ENCODE peak calls at places on chromosomes 4 and X, in four cellular contexts. S is GM23338, K is AG10803, E is ascending aorta. N is an unnamed sample.

GRCh38 chr4:83582289-83582756 is 46.4 kb downstream of the GPAT3 start:
- DNase-seq in E (no peak), K (peak), S (no peak), N (peak)

GRCh38 chr4:152106781-152107321 is 346.0 kb upstream of the GATB start:
- DNase-seq in E (no peak), S (no peak), K (no peak), N (no peak)

GRCh38 chr4:111632752-111633151 is 512.5 kb upstream of the FAM241A start:
- DNase-seq in S (no peak), K (peak), E (no peak), N (peak)

GRCh38 chrX:39772057-39772832 is 325.5 kb downstream of the BCOR start:
- DNase-seq in K (no peak), E (no peak), S (peak), N (no peak)

GRCh38 chrX:68721546-68721945 is 74.1 kb downstream of the STARD8 start:
- DNase-seq in S (no peak), K (no peak), E (no peak), N (no peak)

GRCh38 chr4:107050525-107051135 is 14.5 kb upstream of the DKK2 start:
- DNase-seq in K (peak), E (no peak), S (peak), N (peak)

GRCh38 chrX:31266172-31267076 is 194.6 kb upstream of the FTHL17 start:
- DNase-seq in K (no peak), S (peak), E (no peak), N (no peak)

GRCh38 chrX:129836827-129837226 is 6.9 kb downstream of the ZDHHC9 start:
- DNase-seq in S (no peak), K (no peak), E (no peak), N (peak)

GRCh38 chr4:1248262-1249147 is at the start of gene CTBP1:
- DNase-seq in E (no peak), S (peak), K (peak), N (peak)

GRCh38 chr4:130849985-130850632 is 1754.2 kb downstream of the C4orf33 start:
- DNase-seq in K (no peak), E (no peak), S (no peak), N (no peak)

GRCh38 chr4:1033840-1034551 is 22.6 kb downstream of the FGFRL1 start:
- DNase-seq in E (no peak), S (no peak), K (peak), N (peak)

GRCh38 chrX:139495324-139495723 is 35.2 kb upstream of the F9 start:
- DNase-seq in S (peak), E (no peak), K (no peak), N (no peak)

GRCh38 chrX:43968347-43968746 is 4.8 kb downstream of the NDP start:
- DNase-seq in E (no peak), S (no peak), K (no peak), N (no peak)

GRCh38 chr4:169102011-169102410 is 92.0 kb upstream of the CBR4 start:
- DNase-seq in K (peak), E (no peak), S (no peak), N (peak)

GRCh38 chr4:107519057-107519456 is 201.0 kb downstream of the PAPSS1 start:
- DNase-seq in S (peak), E (no peak), K (peak), N (peak)

GRCh38 chr4:146699910-146700309 is 61.2 kb downstream of the POU4F2 start:
- DNase-seq in S (no peak), K (no peak), E (no peak), N (no peak)

GRCh38 chr4:74109894-74110605 is 11.1 kb upstream of the CXCL2 start:
- DNase-seq in E (no peak), S (no peak), K (peak), N (peak)

GRCh38 chr4:186881521-186882220 is 158.0 kb upstream of the FAT1 start:
- DNase-seq in K (peak), E (no peak), S (no peak), N (no peak)

GRCh38 chr4:138307319-138307718 is 65.2 kb upstream of the SLC7A11 start:
- DNase-seq in K (no peak), E (no peak), S (no peak), N (no peak)

GRCh38 chr4:105059337-105059736 is 87.3 kb upstream of the TET2 start:
- DNase-seq in K (no peak), E (no peak), S (no peak), N (peak)

GRCh38 chr4:44235897-44236296 is 212.7 kb downstream of the KCTD8 start:
- DNase-seq in E (no peak), S (peak), K (no peak), N (no peak)

GRCh38 chr4:7518871-7519637 is 84.3 kb upstream of the PSAPL1 start:
- DNase-seq in S (no peak), K (no peak), E (no peak), N (no peak)

GRCh38 chrX:31600823-31601222 is 529.0 kb upstream of the FTHL17 start:
- DNase-seq in S (no peak), K (no peak), E (no peak), N (no peak)

GRCh38 chr4:44927361-44928061 is 201.2 kb upstream of the GNPDA2 start:
- DNase-seq in S (peak), E (no peak), K (peak), N (peak)

GRCh38 chr4:62482355-62482754 is 1282.2 kb downstream of the ADGRL3 start:
- DNase-seq in K (no peak), S (peak), E (no peak), N (no peak)

GRCh38 chr4:113300384-113301011 is 251.0 kb downstream of the ANK2 start:
- DNase-seq in E (no peak), K (peak), S (peak), N (peak)

GRCh38 chr4:172998527-172999469 is 169.8 kb upstream of the GALNT7 start:
- DNase-seq in E (no peak), S (peak), K (peak), N (peak)

GRCh38 chrX:63426519-63426918 is 75.4 kb upstream of the SPIN4 start:
- DNase-seq in S (peak), K (no peak), E (no peak), N (no peak)

GRCh38 chr4:1752284-1753041 is 31.1 kb downstream of the TACC3 start:
- DNase-seq in S (peak), E (no peak), K (no peak), N (no peak)

GRCh38 chr4:27861381-27861787 is 1000.7 kb downstream of the STIM2 start:
- DNase-seq in K (peak), E (no peak), S (peak), N (peak)

GRCh38 chr4:147928400-147928799 is 196.5 kb downstream of the ARHGAP10 start:
- DNase-seq in S (no peak), K (no peak), E (no peak), N (no peak)

GRCh38 chr4:6591305-6591704 is 16.3 kb downstream of the MAN2B2 start:
- DNase-seq in E (no peak), S (no peak), K (no peak), N (no peak)

GRCh38 chr4:84379881-84380618 is 119.0 kb downstream of the NKX6-1 start:
- DNase-seq in S (peak), K (peak), E (no peak), N (peak)

GRCh38 chr4:112296949-112297483 is at the start of gene ALPK1:
- DNase-seq in E (no peak), S (no peak), K (peak), N (peak)

GRCh38 chrX:42976729-42977366 is 198.9 kb upstream of the PPP1R2C start:
- DNase-seq in S (peak), K (no peak), E (no peak), N (peak)

GRCh38 chrX:18809641-18810040 is 102.2 kb downstream of the PPEF1 start:
- DNase-seq in E (no peak), S (no peak), K (no peak), N (no peak)

GRCh38 chr4:77209936-77210335 is 52.9 kb downstream of the CCNG2 start:
- DNase-seq in E (no peak), S (no peak), K (no peak), N (no peak)

GRCh38 chr4:2220016-2220620 is 21.8 kb downstream of the HAUS3 start:
- DNase-seq in E (no peak), K (peak), S (peak), N (peak)

GRCh38 chrX:10296581-10296980 is 139.8 kb downstream of the CLCN4 start:
- DNase-seq in K (peak), S (no peak), E (no peak), N (peak)

GRCh38 chr4:41535911-41536361 is 2.0 kb upstream of the LIMCH1 start:
- DNase-seq in K (no peak), S (no peak), E (no peak), N (no peak)

DNA sequence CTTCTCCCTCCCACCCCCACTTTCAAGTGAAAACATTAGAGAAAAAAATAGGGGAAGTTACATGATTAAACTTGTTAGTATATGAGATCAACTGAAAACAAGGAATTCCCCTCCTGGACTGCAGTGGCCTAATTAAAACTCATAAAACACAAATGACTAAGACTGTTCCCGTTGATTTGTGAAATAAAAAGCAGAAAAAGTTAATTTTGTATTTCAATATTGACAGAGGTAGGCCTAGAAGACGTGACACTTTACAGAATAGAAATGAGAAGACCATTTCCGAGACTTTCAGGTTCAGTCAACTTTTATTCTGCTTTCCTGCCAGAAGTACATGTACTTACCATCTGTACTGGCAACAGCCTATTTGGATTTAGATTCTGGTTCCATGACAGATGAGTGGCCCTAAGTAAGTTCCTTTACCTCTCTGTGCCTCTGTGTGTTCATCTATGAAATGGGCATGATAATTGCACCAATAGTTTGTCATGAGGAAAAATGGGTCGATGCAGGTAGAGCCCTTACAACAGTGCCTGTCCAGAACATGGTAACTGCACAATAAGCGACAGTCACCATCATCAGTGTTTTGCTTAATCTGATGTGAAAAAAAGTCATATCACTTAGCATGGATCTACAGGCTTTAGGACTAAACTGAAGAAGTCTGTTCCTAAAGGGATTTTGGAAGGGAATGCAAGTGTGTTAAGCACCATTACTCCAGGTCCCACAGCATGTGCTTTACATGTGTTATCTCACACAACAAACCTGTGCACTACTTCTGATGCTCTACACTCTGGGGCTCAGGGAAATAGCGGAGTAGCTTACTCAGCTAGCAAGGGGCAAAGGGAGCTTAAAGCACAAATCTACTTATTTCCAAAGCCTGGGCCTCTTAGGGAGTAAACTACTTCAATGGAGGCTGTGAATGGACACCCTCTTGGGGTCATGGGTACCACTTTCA is 562.3 kb upstream of the DIPK2B start:
- DNase-seq in K (no peak), S (no peak), E (no peak), N (no peak)
- H3K4me3 ChIP-seq in K (peak), S (no peak), E (no peak), N (no peak)

DNA sequence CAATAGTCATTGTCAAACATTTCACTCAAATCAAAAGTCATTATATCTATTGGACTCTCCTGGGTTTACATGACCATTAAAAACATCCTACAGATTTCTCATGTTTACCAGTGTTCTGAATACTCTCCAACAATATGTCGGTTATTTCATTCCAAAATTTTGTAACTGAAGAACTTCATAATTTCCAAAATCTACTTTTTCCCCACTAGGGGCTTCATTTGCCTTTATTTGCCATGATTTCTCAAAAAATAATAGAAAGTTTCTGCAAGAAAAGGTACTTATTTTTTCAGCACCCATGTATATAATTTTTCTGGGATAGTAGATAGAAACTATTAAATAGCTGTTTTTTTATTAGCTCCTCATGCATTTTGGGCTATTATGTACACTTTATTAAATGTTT is 49.0 kb downstream of the PRDM5 start:
- DNase-seq in S (no peak), E (no peak), K (no peak), N (peak)
- TF ChIP-seq CTCF in S (peak), E (no peak), K (peak), N (peak)

DNA sequence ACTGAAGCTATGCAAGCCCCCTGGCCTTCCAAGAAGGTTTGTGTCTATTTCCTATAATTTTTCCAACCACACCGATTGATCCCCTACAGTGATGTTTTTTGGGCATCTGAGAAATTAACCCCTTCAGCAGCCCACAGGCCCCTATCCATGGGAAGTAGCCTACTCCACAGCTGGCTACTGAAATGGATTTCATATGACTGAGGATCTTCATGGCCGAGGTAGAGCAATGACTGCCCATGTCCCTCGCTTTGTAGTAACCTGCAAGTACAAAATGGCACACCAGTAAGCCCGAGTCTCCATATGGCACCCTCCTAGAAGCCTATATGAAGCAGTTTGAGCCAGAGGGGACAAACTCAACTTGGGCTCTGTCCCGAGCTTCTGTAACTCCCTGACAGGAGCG is 36.8 kb downstream of the MAP9 start:
- DNase-seq in E (no peak), S (no peak), K (no peak), N (no peak)
- H3K4me3 ChIP-seq in E (no peak), S (no peak), K (no peak), N (no peak)

DNA sequence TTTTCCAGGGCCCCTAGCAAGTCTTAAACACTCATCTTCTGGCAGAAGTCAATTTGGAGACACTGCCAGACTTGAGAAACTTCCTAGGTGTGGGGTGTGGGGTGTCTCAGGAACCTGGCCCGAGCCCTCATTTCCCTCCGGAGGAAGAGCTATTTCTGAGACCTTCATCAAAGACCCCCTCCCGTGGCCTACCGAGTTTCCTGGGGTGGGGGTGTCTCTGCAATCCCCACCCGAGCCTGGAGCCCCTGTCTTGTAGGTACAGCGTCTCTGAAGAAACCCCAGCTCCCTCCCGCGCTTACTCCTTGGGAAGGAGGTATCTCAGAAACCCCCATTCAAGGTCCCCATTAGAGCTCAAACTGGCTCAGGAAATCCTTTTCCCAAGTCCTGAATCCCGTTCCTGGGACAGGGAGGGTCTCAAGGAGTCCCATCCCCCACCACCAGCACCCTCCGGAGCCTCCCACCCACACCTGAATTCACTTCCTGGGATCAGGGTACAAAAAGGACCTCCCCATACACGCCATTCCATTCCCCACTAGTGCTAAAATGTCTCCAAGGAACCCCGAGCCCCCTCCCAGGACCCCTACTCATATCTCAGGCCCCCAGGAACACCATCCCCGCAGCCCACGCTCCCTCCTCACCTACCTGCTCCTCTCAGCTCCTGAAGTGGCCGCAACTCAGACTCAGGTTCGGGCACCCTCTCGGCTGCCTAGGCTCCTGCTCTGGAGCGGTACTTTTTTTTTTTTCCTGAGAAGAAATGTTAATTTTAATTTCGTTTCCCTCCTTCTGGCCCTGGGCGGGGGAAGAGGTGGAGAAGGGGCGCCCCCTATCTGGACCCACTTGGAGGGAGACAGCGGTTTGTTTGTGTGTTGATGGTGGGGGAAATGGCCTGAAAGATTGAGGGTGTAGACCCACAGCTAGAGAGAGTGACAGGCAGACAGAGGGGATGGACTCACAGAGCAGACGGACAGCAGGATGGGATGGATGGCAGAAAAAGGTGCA is 1.1 kb downstream of the SLC38A5 start:
- DNase-seq in K (no peak), E (no peak), S (peak), N (no peak)
- TF ChIP-seq CTCF in K (peak), E (peak), S (peak), N (peak)

GRCh38 chr4:101718810-101719209 is 71.7 kb upstream of the BANK1 start:
- DNase-seq in S (no peak), K (no peak), E (no peak), N (no peak)

DNA sequence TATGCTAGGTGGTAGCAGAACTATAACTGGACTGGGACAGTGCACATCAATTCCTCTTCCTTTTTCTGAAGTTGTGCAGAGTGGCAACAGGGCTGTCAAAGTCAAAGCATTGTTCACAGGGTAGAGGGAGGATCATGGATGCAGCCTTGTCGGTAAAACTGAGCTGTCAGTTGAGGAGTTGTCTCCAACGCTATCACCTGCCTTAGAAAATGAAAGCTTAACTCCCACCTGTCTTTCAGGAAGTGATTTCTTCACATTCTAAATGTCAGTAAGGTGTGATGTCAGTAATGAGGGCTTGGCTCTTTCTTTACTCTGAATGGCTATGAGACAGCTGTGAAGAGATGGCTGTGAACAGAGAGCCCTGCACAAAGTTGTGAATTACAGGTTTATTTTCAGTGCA is 66.4 kb upstream of the BANK1 start:
- DNase-seq in E (no peak), S (no peak), K (no peak), N (no peak)
- H3K4me3 ChIP-seq in E (no peak), S (no peak), K (no peak), N (no peak)

DNA sequence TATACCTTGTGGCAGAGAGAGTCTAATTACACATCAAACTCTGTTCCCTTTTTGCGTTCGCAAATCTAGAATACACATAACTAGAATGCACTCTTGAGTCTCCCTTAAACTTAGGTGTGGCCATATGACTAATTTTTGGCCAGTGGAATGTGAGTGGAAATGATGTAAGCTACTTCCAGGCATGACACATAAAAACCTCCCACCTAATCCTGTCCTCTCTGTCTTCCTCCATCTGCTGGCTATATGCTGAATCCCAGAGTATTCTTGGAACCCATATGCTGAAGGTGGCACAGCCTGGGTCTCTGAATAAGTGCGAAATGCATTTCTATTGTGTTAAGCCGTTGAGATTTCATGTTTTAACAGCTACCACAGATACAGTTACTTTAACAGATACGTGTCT is 269.9 kb upstream of the NRK start:
- DNase-seq in S (no peak), E (no peak), K (no peak), N (peak)
- TF ChIP-seq CTCF in S (no peak), E (no peak), K (no peak), N (peak)

GRCh38 chrX:340641-341423 is 22.2 kb upstream of the GTPBP6 start:
- DNase-seq in E (no peak), S (no peak), K (no peak), N (no peak)
- H3K4me3 ChIP-seq in E (no peak), S (no peak), K (no peak), N (no peak)

N was measured in fibroblast of the aortic adventitia.